ENCODE peak calls at places on chromosome 6, in four cellular contexts. One of them, this sample, is unnamed.

GRCh38 chr6:12748815-12749521 is 32.4 kb downstream of the PHACTR1 start:
- DNase-seq in Calu3: no peak
- DNase-seq in K562: no peak
- DNase-seq in GM13976: no peak
- DNase-seq in this sample: no peak

GRCh38 chr6:147759088-147759487 is 250.6 kb downstream of the SAMD5 start:
- DNase-seq in Calu3: no peak
- DNase-seq in GM13976: no peak
- DNase-seq in K562: no peak
- DNase-seq in this sample: no peak

GRCh38 chr6:25511386-25511785 is 140.6 kb upstream of the SCGN start:
- DNase-seq in GM13976: no peak
- DNase-seq in K562: no peak
- DNase-seq in Calu3: no peak
- DNase-seq in this sample: no peak

GRCh38 chr6:113997106-113997505 is 26.2 kb upstream of the HDAC2 start:
- DNase-seq in K562: no peak
- DNase-seq in Calu3: no peak
- DNase-seq in GM13976: no peak
- DNase-seq in this sample: no peak

GRCh38 chr6:21748343-21749063 is 155.0 kb downstream of the SOX4 start:
- DNase-seq in GM13976: peak; percentile 32
- DNase-seq in Calu3: peak; percentile 46
- DNase-seq in K562: no peak
- DNase-seq in this sample: peak; percentile 8

GRCh38 chr6:104537185-104537584 is 322.5 kb downstream of the HACE1 start:
- DNase-seq in Calu3: no peak
- DNase-seq in K562: no peak
- DNase-seq in GM13976: no peak
- DNase-seq in this sample: no peak

GRCh38 chr6:76814496-76815458 is 648.5 kb downstream of the HTR1B start:
- DNase-seq in K562: no peak
- DNase-seq in Calu3: no peak
- DNase-seq in GM13976: no peak
- DNase-seq in this sample: no peak

GRCh38 chr6:157143171-157143884 is 180.0 kb downstream of the TMEM242 start:
- DNase-seq in K562: no peak
- DNase-seq in Calu3: no peak
- DNase-seq in GM13976: no peak
- DNase-seq in this sample: peak; percentile 73

GRCh38 chr6:165939047-165939446 is 228.6 kb downstream of the TBXT start:
- DNase-seq in GM13976: no peak
- DNase-seq in Calu3: no peak
- DNase-seq in K562: no peak
- DNase-seq in this sample: no peak

GRCh38 chr6:56172144-56172543 is 75.2 kb downstream of the COL21A1 start:
- DNase-seq in K562: no peak
- DNase-seq in GM13976: no peak
- DNase-seq in Calu3: no peak
- DNase-seq in this sample: no peak

GRCh38 chr6:137006056-137006455 is 38.7 kb downstream of the IL20RA start:
- DNase-seq in K562: no peak
- DNase-seq in GM13976: no peak
- DNase-seq in Calu3: no peak
- DNase-seq in this sample: no peak

GRCh38 chr6:68741501-68742343 is 106.6 kb downstream of the ADGRB3 start:
- DNase-seq in Calu3: no peak
- DNase-seq in GM13976: no peak
- DNase-seq in K562: no peak
- DNase-seq in this sample: no peak

DNA sequence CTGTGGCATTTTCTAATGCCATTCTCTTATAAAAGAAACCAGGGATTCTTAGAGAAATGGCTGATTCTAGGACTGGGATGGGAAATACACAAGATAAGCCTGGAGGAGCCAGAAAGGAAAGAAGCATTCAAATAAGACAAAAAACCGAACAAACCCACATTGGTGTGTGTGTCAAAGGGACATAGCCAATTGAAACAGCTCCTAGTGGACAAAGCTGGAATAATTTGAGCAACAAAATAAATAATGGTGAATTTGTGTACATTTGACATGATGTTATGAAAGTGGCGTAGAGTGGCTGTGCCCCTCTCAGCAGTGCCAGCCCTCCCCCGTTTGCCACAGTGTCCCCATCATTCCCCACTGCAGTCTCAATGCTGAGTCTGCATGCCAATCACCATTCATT is 55.5 kb downstream of the B3GAT2 start:
- DNase-seq in Calu3: no peak
- DNase-seq in K562: no peak
- DNase-seq in GM13976: no peak
- DNase-seq in this sample: no peak
- TF ChIP-seq CTCF in Calu3: peak; percentile 35
- TF ChIP-seq CTCF in K562: no peak
- TF ChIP-seq CTCF in GM13976: no peak
- TF ChIP-seq CTCF in this sample: no peak

DNA sequence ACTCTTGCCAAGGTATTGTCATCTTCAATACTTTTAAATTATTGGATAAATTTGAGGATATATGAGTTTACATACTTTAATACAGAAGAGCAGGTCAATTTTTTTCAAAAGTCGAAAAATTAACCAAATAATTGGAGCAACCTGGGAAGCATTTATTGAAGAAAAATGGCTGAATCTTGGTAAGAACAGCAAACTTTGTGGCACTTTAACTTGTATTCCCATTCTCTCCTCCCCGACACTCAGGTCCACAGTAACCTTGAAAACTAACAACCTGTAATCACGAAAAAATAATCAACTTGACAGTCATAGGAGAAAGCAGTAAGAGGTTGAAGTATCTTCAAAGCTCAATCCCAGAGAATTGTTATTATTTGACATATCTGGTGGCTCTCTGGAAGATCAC is 55.6 kb downstream of the THEMIS start:
- DNase-seq in Calu3: no peak
- DNase-seq in K562: no peak
- DNase-seq in GM13976: no peak
- DNase-seq in this sample: no peak
- TF ChIP-seq CTCF in Calu3: no peak
- TF ChIP-seq CTCF in K562: no peak
- TF ChIP-seq CTCF in GM13976: no peak
- TF ChIP-seq CTCF in this sample: no peak

DNA sequence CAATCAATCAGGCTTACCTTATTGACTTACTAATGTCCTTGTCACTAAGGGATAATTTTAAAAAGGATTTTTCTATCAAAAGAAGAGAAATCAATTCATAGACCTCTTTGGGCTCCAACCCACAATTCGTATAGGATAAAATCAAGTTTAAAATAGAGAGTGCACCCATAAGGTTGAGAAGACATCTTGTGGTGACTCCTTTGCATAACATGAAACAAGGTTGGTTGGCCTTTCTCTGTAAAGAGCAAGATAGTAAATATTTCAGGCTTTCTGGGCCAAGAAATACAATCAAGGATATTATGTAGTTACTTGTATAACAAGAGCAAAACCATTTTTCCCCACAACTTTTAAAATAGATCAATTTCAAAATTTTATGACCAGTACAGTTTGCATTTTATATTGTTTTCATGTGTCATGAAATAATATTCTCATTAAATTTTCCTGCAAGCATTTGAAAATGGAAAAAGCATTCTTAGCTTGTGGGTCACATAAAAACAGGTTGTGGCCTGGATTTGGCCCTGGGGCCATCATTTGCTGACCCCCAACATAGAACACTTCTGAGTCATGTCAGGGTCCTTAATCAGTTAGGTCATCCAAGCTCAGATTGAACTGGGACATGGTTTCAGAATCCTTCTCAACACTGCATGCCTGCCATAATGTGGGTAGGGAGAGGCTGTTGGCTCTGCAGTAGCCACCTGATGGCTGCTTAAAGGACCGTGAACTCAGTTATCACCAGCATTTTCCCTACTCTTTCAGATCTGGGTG is 76.7 kb downstream of the MYB start:
- DNase-seq in K562: no peak
- DNase-seq in Calu3: no peak
- DNase-seq in GM13976: no peak
- DNase-seq in this sample: no peak
- TF ChIP-seq CTCF in K562: no peak
- TF ChIP-seq CTCF in Calu3: no peak
- TF ChIP-seq CTCF in GM13976: no peak
- TF ChIP-seq CTCF in this sample: no peak

GRCh38 chr6:154806804-154807203 is 73.6 kb downstream of the SCAF8 start:
- DNase-seq in K562: no peak
- DNase-seq in GM13976: no peak
- DNase-seq in Calu3: no peak
- DNase-seq in this sample: no peak

GRCh38 chr6:154800338-154800737 is 67.1 kb downstream of the SCAF8 start:
- DNase-seq in K562: no peak
- DNase-seq in GM13976: peak; percentile 15
- DNase-seq in Calu3: no peak
- DNase-seq in this sample: no peak

DNA sequence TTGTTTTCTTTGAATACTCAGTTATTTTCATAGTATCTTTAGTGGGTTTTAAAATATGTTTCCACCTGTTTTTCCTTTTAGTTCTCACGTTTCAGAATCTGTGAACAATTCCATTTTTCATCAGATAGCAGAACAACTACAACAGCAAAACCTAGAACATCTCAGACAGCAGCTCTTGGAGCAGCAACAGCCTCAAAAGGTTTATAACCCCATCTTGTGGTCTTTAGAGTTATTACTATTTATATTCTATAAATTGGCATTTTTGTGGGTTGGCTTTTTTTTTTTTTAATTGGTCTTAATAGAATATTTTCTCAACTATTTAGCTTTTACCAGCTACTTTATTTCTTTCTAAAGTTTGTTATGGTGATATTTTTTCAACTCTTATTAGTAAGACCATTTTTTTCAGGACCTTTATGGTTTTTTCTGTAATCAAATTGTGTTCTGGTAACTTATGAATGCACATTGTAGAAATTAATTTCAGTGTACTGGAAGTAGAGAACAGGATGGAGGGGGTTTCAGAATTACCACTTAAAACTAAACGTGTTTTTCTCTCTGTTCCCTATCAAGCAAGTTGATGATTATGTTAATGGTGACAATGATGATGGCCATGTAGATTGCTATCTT is 72.2 kb downstream of the SCAF8 start:
- DNase-seq in Calu3: no peak
- DNase-seq in GM13976: peak; percentile 31
- DNase-seq in K562: peak; percentile 42
- DNase-seq in this sample: no peak
- TF ChIP-seq CTCF in Calu3: no peak
- TF ChIP-seq CTCF in GM13976: no peak
- TF ChIP-seq CTCF in K562: peak; percentile 41
- TF ChIP-seq CTCF in this sample: peak; percentile 58

DNA sequence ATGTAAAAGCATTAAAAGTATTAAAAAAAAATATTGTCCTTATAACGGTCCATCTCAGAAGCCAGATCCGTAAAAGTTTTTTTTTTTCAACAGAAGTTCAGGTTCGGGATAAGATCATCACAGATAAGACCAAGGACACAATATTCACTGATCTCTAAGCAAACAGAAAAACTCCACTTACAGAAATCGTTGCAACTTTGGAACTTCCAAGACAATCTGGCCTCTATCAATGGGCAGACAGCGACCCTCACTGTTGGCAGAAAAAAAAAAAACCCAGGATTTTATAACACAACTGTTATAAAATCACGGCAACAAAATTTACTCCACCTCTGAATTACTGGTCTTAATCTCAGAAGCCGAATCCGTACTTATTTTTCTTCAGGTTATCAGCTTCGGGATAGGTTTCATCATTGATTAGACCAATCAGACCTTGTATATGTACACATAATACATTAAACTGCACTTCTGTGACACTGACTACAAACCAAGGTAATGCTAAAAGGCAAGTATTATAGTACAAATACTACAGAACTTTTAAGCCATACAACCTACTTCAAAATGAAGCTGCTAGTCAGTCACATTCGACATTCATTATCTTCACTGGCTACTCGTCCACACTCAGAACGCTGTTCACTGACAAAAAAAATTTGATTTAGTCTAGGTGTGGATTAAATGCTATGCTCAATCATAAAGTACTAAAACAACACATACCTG is 34.7 kb upstream of the SYNCRIP start:
- DNase-seq in Calu3: no peak
- DNase-seq in K562: no peak
- DNase-seq in GM13976: no peak
- DNase-seq in this sample: no peak
- TF ChIP-seq CTCF in Calu3: no peak
- TF ChIP-seq CTCF in K562: peak; percentile 6
- TF ChIP-seq CTCF in GM13976: no peak
- TF ChIP-seq CTCF in this sample: no peak